ENCODE peak calls at places on chromosomes 13 and 19, in six cellular contexts. One of them, this sample, is unnamed.
A peak's percentile ranks its signal among the peaks of the same experiment; 100 is the strongest.

GRCh38 chr13:68369739-68370138 is 1139.6 kb upstream of the PCDH9 start:
- DNase-seq in H9: no peak
- DNase-seq in neuronal stem cell: no peak
- DNase-seq in IMR-90: no peak
- DNase-seq in mesendoderm: peak; percentile 39
- DNase-seq in H1: no peak
- DNase-seq in this sample: peak; percentile 4

GRCh38 chr13:93066187-93066586 is 160.4 kb upstream of the GPC6 start:
- DNase-seq in neuronal stem cell: no peak
- DNase-seq in IMR-90: peak; percentile 91
- DNase-seq in mesendoderm: no peak
- DNase-seq in H9: no peak
- DNase-seq in H1: no peak
- DNase-seq in this sample: peak; percentile 67

GRCh38 chr19:12786149-12786870 is 5.0 kb upstream of the JUNB start:
- DNase-seq in neuronal stem cell: no peak
- DNase-seq in H1: no peak
- DNase-seq in IMR-90: no peak
- DNase-seq in mesendoderm: no peak
- DNase-seq in H9: no peak
- DNase-seq in this sample: peak; percentile 42

GRCh38 chr19:10138879-10139795 is 19.4 kb upstream of the EIF3G start:
- DNase-seq in H9: no peak
- DNase-seq in mesendoderm: no peak
- DNase-seq in H1: no peak
- DNase-seq in neuronal stem cell: no peak
- DNase-seq in IMR-90: no peak
- DNase-seq in this sample: no peak

GRCh38 chr13:19984430-19985218 is 26.1 kb downstream of the ZMYM2 start:
- DNase-seq in neuronal stem cell: peak; percentile 3
- DNase-seq in IMR-90: peak; percentile 72
- DNase-seq in H9: no peak
- DNase-seq in H1: no peak
- DNase-seq in mesendoderm: peak; percentile 70
- DNase-seq in this sample: peak; percentile 60

GRCh38 chr19:12940897-12941296 is 2.5 kb downstream of the CALR start:
- DNase-seq in mesendoderm: no peak
- DNase-seq in IMR-90: no peak
- DNase-seq in H1: no peak
- DNase-seq in H9: no peak
- DNase-seq in neuronal stem cell: no peak
- DNase-seq in this sample: no peak

GRCh38 chr13:27954406-27954851 is 14.7 kb downstream of the CDX2 start:
- DNase-seq in neuronal stem cell: no peak
- DNase-seq in H1: peak; percentile 75
- DNase-seq in IMR-90: no peak
- DNase-seq in H9: peak; percentile 66
- DNase-seq in mesendoderm: peak; percentile 68
- DNase-seq in this sample: peak; percentile 60

GRCh38 chr19:33438016-33438671 is 64.6 kb downstream of the CEBPG start:
- DNase-seq in IMR-90: peak; percentile 10
- DNase-seq in mesendoderm: no peak
- DNase-seq in H9: no peak
- DNase-seq in H1: no peak
- DNase-seq in neuronal stem cell: no peak
- DNase-seq in this sample: no peak

GRCh38 chr19:38691938-38692457 is 44.5 kb downstream of the ACTN4 start:
- DNase-seq in IMR-90: peak; percentile 92
- DNase-seq in H9: no peak
- DNase-seq in H1: no peak
- DNase-seq in neuronal stem cell: no peak
- DNase-seq in mesendoderm: no peak
- DNase-seq in this sample: peak; percentile 97

GRCh38 chr19:44548736-44549135 is 19.3 kb upstream of the CEACAM20 start:
- DNase-seq in mesendoderm: no peak
- DNase-seq in H9: no peak
- DNase-seq in neuronal stem cell: no peak
- DNase-seq in H1: no peak
- DNase-seq in IMR-90: peak; percentile 51
- DNase-seq in this sample: peak; percentile 3

GRCh38 chr13:92963029-92963428 is 263.6 kb upstream of the GPC6 start:
- DNase-seq in mesendoderm: no peak
- DNase-seq in IMR-90: peak; percentile 20
- DNase-seq in H1: no peak
- DNase-seq in neuronal stem cell: no peak
- DNase-seq in H9: no peak
- DNase-seq in this sample: no peak

GRCh38 chr13:79225487-79226232 is 180.4 kb downstream of the RBM26 start:
- DNase-seq in H9: no peak
- DNase-seq in IMR-90: no peak
- DNase-seq in H1: no peak
- DNase-seq in mesendoderm: peak; percentile 37
- DNase-seq in neuronal stem cell: no peak
- DNase-seq in this sample: peak; percentile 33

GRCh38 chr13:28059214-28059613 is 41.2 kb downstream of the FLT3 start:
- DNase-seq in H9: peak; percentile 59
- DNase-seq in H1: peak; percentile 73
- DNase-seq in neuronal stem cell: peak; percentile 9
- DNase-seq in mesendoderm: peak; percentile 72
- DNase-seq in IMR-90: peak; percentile 15
- DNase-seq in this sample: peak; percentile 23

GRCh38 chr19:15180451-15181390 is 20.1 kb downstream of the NOTCH3 start:
- DNase-seq in H1: peak; percentile 81
- DNase-seq in mesendoderm: peak; percentile 85
- DNase-seq in H9: peak; percentile 93
- DNase-seq in neuronal stem cell: no peak
- DNase-seq in IMR-90: no peak
- DNase-seq in this sample: no peak

GRCh38 chr19:10769533-10770491 is 51.9 kb downstream of the DNM2 start:
- DNase-seq in H1: no peak
- DNase-seq in H9: no peak
- DNase-seq in neuronal stem cell: no peak
- DNase-seq in mesendoderm: peak; percentile 54
- DNase-seq in IMR-90: peak; percentile 26
- DNase-seq in this sample: peak; percentile 75

GRCh38 chr13:99067160-99067985 is 89.5 kb upstream of the DOCK9 start:
- DNase-seq in mesendoderm: peak; percentile 92
- DNase-seq in IMR-90: peak; percentile 85
- DNase-seq in neuronal stem cell: no peak
- DNase-seq in H1: no peak
- DNase-seq in H9: no peak
- DNase-seq in this sample: peak; percentile 70

GRCh38 chr19:7748756-7749155 is 1.4 kb upstream of the CD209 start:
- DNase-seq in mesendoderm: peak; percentile 88
- DNase-seq in H9: peak; percentile 86
- DNase-seq in IMR-90: peak; percentile 7
- DNase-seq in H1: peak; percentile 60
- DNase-seq in neuronal stem cell: no peak
- DNase-seq in this sample: peak; percentile 9

GRCh38 chr13:113502686-113503085 is 12.2 kb upstream of the DCUN1D2 start:
- DNase-seq in H9: no peak
- DNase-seq in neuronal stem cell: no peak
- DNase-seq in H1: no peak
- DNase-seq in mesendoderm: no peak
- DNase-seq in IMR-90: no peak
- DNase-seq in this sample: no peak

GRCh38 chr13:24267283-24267682 is 42.1 kb upstream of the C1QTNF9 start:
- DNase-seq in H1: no peak
- DNase-seq in mesendoderm: no peak
- DNase-seq in neuronal stem cell: no peak
- DNase-seq in H9: no peak
- DNase-seq in IMR-90: no peak
- DNase-seq in this sample: peak; percentile 35

GRCh38 chr13:100954430-100955361 is 280.1 kb upstream of the TMTC4 start:
- DNase-seq in neuronal stem cell: no peak
- DNase-seq in mesendoderm: no peak
- DNase-seq in H9: no peak
- DNase-seq in H1: no peak
- DNase-seq in IMR-90: peak; percentile 4
- DNase-seq in this sample: peak; percentile 21

GRCh38 chr19:18737954-18738351 is 53.2 kb downstream of the COMP start:
- DNase-seq in H1: no peak
- DNase-seq in IMR-90: no peak
- DNase-seq in mesendoderm: no peak
- DNase-seq in neuronal stem cell: no peak
- DNase-seq in H9: no peak
- DNase-seq in this sample: no peak

GRCh38 chr19:51083783-51084182 is 1.1 kb upstream of the KLK14 start:
- DNase-seq in IMR-90: no peak
- DNase-seq in mesendoderm: no peak
- DNase-seq in neuronal stem cell: no peak
- DNase-seq in H1: no peak
- DNase-seq in H9: no peak
- DNase-seq in this sample: no peak

GRCh38 chr19:51084505-51084904 is 1.8 kb upstream of the KLK14 start:
- DNase-seq in mesendoderm: no peak
- DNase-seq in IMR-90: no peak
- DNase-seq in H1: no peak
- DNase-seq in neuronal stem cell: no peak
- DNase-seq in H9: no peak
- DNase-seq in this sample: no peak

GRCh38 chr19:51083181-51083580 is 494 bp upstream of the KLK14 start:
- DNase-seq in mesendoderm: no peak
- DNase-seq in neuronal stem cell: no peak
- DNase-seq in IMR-90: no peak
- DNase-seq in H9: no peak
- DNase-seq in H1: no peak
- DNase-seq in this sample: no peak

GRCh38 chr19:51089786-51090185 is 7.1 kb upstream of the KLK14 start:
- DNase-seq in IMR-90: no peak
- DNase-seq in H1: no peak
- DNase-seq in H9: no peak
- DNase-seq in neuronal stem cell: no peak
- DNase-seq in mesendoderm: no peak
- DNase-seq in this sample: no peak

DNA sequence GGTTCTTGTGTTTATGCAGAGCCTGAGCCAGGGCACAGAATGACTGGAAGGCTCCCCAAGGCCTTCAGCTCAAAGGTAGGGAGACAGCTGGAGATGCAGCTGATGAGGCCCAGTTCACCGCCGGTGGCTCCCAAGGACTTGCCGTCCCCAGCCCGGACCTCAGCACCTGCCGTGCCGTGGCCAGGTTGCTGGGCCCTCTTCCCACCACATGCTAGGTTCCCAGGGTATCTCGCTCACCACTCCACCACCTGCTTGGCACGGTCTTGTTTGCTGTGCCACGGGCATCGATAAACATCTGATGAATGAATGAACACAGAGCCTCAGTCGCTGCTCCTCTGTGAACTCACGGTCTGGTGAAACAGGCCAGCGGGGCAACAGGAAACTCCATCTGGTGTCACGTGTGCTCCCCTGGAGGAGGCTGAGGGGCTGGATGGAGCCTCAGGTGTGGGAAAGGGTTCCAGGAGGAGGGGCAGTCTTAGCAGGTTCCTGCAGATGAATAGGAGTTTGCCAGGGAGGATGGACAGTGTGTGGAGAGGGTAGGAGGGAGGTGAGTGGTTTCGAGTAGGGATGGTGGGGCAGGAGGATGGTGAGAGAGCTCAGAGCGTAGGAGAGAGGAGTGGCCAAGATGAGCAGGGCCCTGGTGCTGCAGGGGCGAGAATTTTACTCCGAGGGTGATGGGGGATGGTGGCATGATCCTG is 3.6 kb upstream of the KLK14 start:
- DNase-seq in H1: no peak
- DNase-seq in H9: no peak
- DNase-seq in neuronal stem cell: no peak
- DNase-seq in mesendoderm: no peak
- DNase-seq in IMR-90: no peak
- DNase-seq in this sample: no peak
- H2BK15ac ChIP-seq in H1: peak overlapping the region; percentile 95
- H2BK15ac ChIP-seq in H9: no peak overlapping the region
- H2BK15ac ChIP-seq in neuronal stem cell: no peak overlapping the region
- H2BK15ac ChIP-seq in mesendoderm: no peak overlapping the region
- H2BK15ac ChIP-seq in IMR-90: no peak overlapping the region
- H2BK15ac ChIP-seq in this sample: no peak overlapping the region

GRCh38 chr19:56403261-56403660 is 871 bp upstream of the ZNF583 start:
- DNase-seq in H9: no peak
- DNase-seq in mesendoderm: no peak
- DNase-seq in H1: no peak
- DNase-seq in neuronal stem cell: no peak
- DNase-seq in IMR-90: peak; percentile 39
- DNase-seq in this sample: no peak
- H2BK15ac ChIP-seq in H9: no peak overlapping the region
- H2BK15ac ChIP-seq in mesendoderm: no peak overlapping the region
- H2BK15ac ChIP-seq in H1: no peak overlapping the region
- H2BK15ac ChIP-seq in neuronal stem cell: no peak overlapping the region
- H2BK15ac ChIP-seq in IMR-90: no peak overlapping the region
- H2BK15ac ChIP-seq in this sample: peak overlapping the region; percentile 77

GRCh38 chr19:4806384-4806783 is 14.8 kb downstream of the FEM1A start:
- DNase-seq in neuronal stem cell: no peak
- DNase-seq in IMR-90: no peak
- DNase-seq in H9: no peak
- DNase-seq in mesendoderm: no peak
- DNase-seq in H1: no peak
- DNase-seq in this sample: no peak

GRCh38 chr19:4811328-4812131 is 20.0 kb downstream of the TICAM1 start:
- DNase-seq in neuronal stem cell: peak; percentile 56
- DNase-seq in H1: peak; percentile 99
- DNase-seq in mesendoderm: peak; percentile 72
- DNase-seq in IMR-90: peak; percentile 45
- DNase-seq in H9: peak; percentile 91
- DNase-seq in this sample: peak; percentile 68

GRCh38 chr19:4803736-4804695 is 12.5 kb downstream of the FEM1A start:
- DNase-seq in mesendoderm: peak; percentile 82
- DNase-seq in H9: peak; percentile 87
- DNase-seq in neuronal stem cell: peak; percentile 72
- DNase-seq in H1: peak; percentile 95
- DNase-seq in IMR-90: peak; percentile 37
- DNase-seq in this sample: peak; percentile 66

GRCh38 chr19:4802711-4803110 is 11.2 kb downstream of the FEM1A start:
- DNase-seq in H1: no peak
- DNase-seq in mesendoderm: no peak
- DNase-seq in IMR-90: no peak
- DNase-seq in H9: no peak
- DNase-seq in neuronal stem cell: no peak
- DNase-seq in this sample: no peak

DNA sequence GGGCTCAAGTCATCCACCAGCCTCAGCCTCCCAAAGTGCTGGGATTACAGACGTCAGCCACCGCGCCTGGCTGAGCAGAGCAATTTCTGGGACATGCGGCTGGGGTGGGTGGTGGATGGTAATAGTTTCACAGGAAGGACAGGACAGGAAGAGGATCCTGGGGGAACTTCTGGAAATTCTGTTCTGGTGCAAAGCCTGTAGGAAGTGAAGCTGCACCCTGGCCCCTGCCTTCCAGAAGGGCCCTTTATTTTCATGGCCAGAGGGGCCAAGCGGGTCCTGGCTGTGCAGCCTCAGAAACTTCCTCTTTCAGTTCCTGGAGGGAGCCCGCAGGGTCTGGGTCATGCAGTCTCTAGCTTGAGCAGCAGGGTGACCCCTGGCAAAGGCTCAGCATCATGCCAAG is 15.7 kb downstream of the FEM1A start:
- DNase-seq in H1: no peak
- DNase-seq in H9: no peak
- DNase-seq in neuronal stem cell: no peak
- DNase-seq in mesendoderm: no peak
- DNase-seq in IMR-90: no peak
- DNase-seq in this sample: no peak
- H2BK15ac ChIP-seq in H1: no peak overlapping the region
- H2BK15ac ChIP-seq in H9: no peak overlapping the region
- H2BK15ac ChIP-seq in neuronal stem cell: no peak overlapping the region
- H2BK15ac ChIP-seq in mesendoderm: no peak overlapping the region
- H2BK15ac ChIP-seq in IMR-90: no peak overlapping the region
- H2BK15ac ChIP-seq in this sample: no peak overlapping the region

GRCh38 chr19:2717638-2718541 is 3.3 kb downstream of the DIRAS1 start:
- DNase-seq in IMR-90: no peak
- DNase-seq in neuronal stem cell: no peak
- DNase-seq in H9: no peak
- DNase-seq in mesendoderm: no peak
- DNase-seq in H1: no peak
- DNase-seq in this sample: no peak
- H2BK15ac ChIP-seq in IMR-90: no peak overlapping the region
- H2BK15ac ChIP-seq in neuronal stem cell: no peak overlapping the region
- H2BK15ac ChIP-seq in H9: no peak overlapping the region
- H2BK15ac ChIP-seq in mesendoderm: no peak overlapping the region
- H2BK15ac ChIP-seq in H1: no peak overlapping the region
- H2BK15ac ChIP-seq in this sample: no peak overlapping the region